ENCODE peak calls at places on chromosomes 11 and 22, in nine cellular contexts. One of them, this sample, is unnamed.

GRCh38 chr11:132456735-132457328 is 1075.5 kb downstream of the OPCML start:
- DNase-seq in CD8-positive, alpha-beta T cell: no peak
- DNase-seq in endodermal cell: peak
- DNase-seq in CD4-positive, alpha-beta T cell: no peak
- DNase-seq in fibroblast of pulmonary artery: no peak
- DNase-seq in fibroblast of lung: no peak
- DNase-seq in dorsolateral prefrontal cortex: no peak
- DNase-seq in tibial artery: no peak
- DNase-seq in astrocyte of the cerebellum: no peak
- DNase-seq in this sample: no peak

GRCh38 chr11:74948546-74948897 is 369 bp downstream of the XRRA1 start:
- DNase-seq in CD8-positive, alpha-beta T cell: no peak
- DNase-seq in endodermal cell: no peak
- DNase-seq in CD4-positive, alpha-beta T cell: no peak
- DNase-seq in fibroblast of pulmonary artery: peak
- DNase-seq in fibroblast of lung: peak
- DNase-seq in dorsolateral prefrontal cortex: no peak
- DNase-seq in tibial artery: no peak
- DNase-seq in astrocyte of the cerebellum: no peak
- DNase-seq in this sample: no peak

GRCh38 chr11:34243620-34244493 is 114.0 kb downstream of the ABTB2 start:
- DNase-seq in CD8-positive, alpha-beta T cell: no peak
- DNase-seq in endodermal cell: peak
- DNase-seq in CD4-positive, alpha-beta T cell: no peak
- DNase-seq in fibroblast of pulmonary artery: peak
- DNase-seq in fibroblast of lung: peak
- DNase-seq in dorsolateral prefrontal cortex: no peak
- DNase-seq in tibial artery: no peak
- DNase-seq in astrocyte of the cerebellum: peak
- DNase-seq in this sample: no peak

GRCh38 chr11:109993786-109994185 is 99.4 kb upstream of the ZC3H12C start:
- DNase-seq in CD8-positive, alpha-beta T cell: no peak
- DNase-seq in endodermal cell: no peak
- DNase-seq in CD4-positive, alpha-beta T cell: no peak
- DNase-seq in fibroblast of pulmonary artery: peak
- DNase-seq in fibroblast of lung: peak
- DNase-seq in dorsolateral prefrontal cortex: no peak
- DNase-seq in tibial artery: no peak
- DNase-seq in astrocyte of the cerebellum: peak
- DNase-seq in this sample: no peak

GRCh38 chr22:43014876-43015676 is at the start of gene PACSIN2:
- DNase-seq in CD8-positive, alpha-beta T cell: peak
- DNase-seq in endodermal cell: peak
- DNase-seq in CD4-positive, alpha-beta T cell: peak
- DNase-seq in fibroblast of pulmonary artery: peak
- DNase-seq in fibroblast of lung: peak
- DNase-seq in dorsolateral prefrontal cortex: peak
- DNase-seq in tibial artery: peak
- DNase-seq in astrocyte of the cerebellum: peak
- DNase-seq in this sample: peak

GRCh38 chr11:64053699-64054098 is 18.0 kb downstream of the FLRT1 start:
- DNase-seq in CD8-positive, alpha-beta T cell: no peak
- DNase-seq in endodermal cell: peak
- DNase-seq in CD4-positive, alpha-beta T cell: no peak
- DNase-seq in fibroblast of pulmonary artery: no peak
- DNase-seq in fibroblast of lung: no peak
- DNase-seq in dorsolateral prefrontal cortex: no peak
- DNase-seq in tibial artery: no peak
- DNase-seq in astrocyte of the cerebellum: no peak
- DNase-seq in this sample: no peak

GRCh38 chr11:71067753-71068152 is 184.6 kb downstream of the SHANK2 start:
- DNase-seq in CD8-positive, alpha-beta T cell: no peak
- DNase-seq in endodermal cell: no peak
- DNase-seq in CD4-positive, alpha-beta T cell: no peak
- DNase-seq in fibroblast of pulmonary artery: no peak
- DNase-seq in fibroblast of lung: no peak
- DNase-seq in dorsolateral prefrontal cortex: no peak
- DNase-seq in tibial artery: no peak
- DNase-seq in astrocyte of the cerebellum: no peak
- DNase-seq in this sample: no peak

GRCh38 chr22:36386900-36387663 is 685 bp downstream of the MYH9 start:
- DNase-seq in CD8-positive, alpha-beta T cell: no peak
- DNase-seq in endodermal cell: peak
- DNase-seq in CD4-positive, alpha-beta T cell: peak
- DNase-seq in fibroblast of pulmonary artery: no peak
- DNase-seq in fibroblast of lung: peak
- DNase-seq in dorsolateral prefrontal cortex: no peak
- DNase-seq in tibial artery: peak
- DNase-seq in astrocyte of the cerebellum: no peak
- DNase-seq in this sample: peak

GRCh38 chr11:44223261-44223660 is 86.7 kb downstream of the ALX4 start:
- DNase-seq in CD8-positive, alpha-beta T cell: no peak
- DNase-seq in endodermal cell: no peak
- DNase-seq in CD4-positive, alpha-beta T cell: no peak
- DNase-seq in fibroblast of pulmonary artery: peak
- DNase-seq in fibroblast of lung: peak
- DNase-seq in dorsolateral prefrontal cortex: no peak
- DNase-seq in tibial artery: no peak
- DNase-seq in astrocyte of the cerebellum: no peak
- DNase-seq in this sample: no peak

GRCh38 chr11:7690648-7691047 is 15.6 kb downstream of the OVCH2 start:
- DNase-seq in CD8-positive, alpha-beta T cell: no peak
- DNase-seq in endodermal cell: no peak
- DNase-seq in CD4-positive, alpha-beta T cell: no peak
- DNase-seq in fibroblast of pulmonary artery: no peak
- DNase-seq in fibroblast of lung: no peak
- DNase-seq in dorsolateral prefrontal cortex: no peak
- DNase-seq in tibial artery: no peak
- DNase-seq in astrocyte of the cerebellum: no peak
- DNase-seq in this sample: no peak

GRCh38 chr11:7686761-7687160 is 13.5 kb upstream of the CYB5R2 start:
- DNase-seq in CD8-positive, alpha-beta T cell: no peak
- DNase-seq in endodermal cell: no peak
- DNase-seq in CD4-positive, alpha-beta T cell: no peak
- DNase-seq in fibroblast of pulmonary artery: no peak
- DNase-seq in fibroblast of lung: no peak
- DNase-seq in dorsolateral prefrontal cortex: no peak
- DNase-seq in tibial artery: no peak
- DNase-seq in astrocyte of the cerebellum: no peak
- DNase-seq in this sample: no peak

GRCh38 chr11:7687386-7687785 is 14.1 kb upstream of the CYB5R2 start:
- DNase-seq in CD8-positive, alpha-beta T cell: no peak
- DNase-seq in endodermal cell: no peak
- DNase-seq in CD4-positive, alpha-beta T cell: no peak
- DNase-seq in fibroblast of pulmonary artery: no peak
- DNase-seq in fibroblast of lung: no peak
- DNase-seq in dorsolateral prefrontal cortex: no peak
- DNase-seq in tibial artery: no peak
- DNase-seq in astrocyte of the cerebellum: no peak
- DNase-seq in this sample: no peak

GRCh38 chr11:7689239-7689638 is 15.9 kb upstream of the CYB5R2 start:
- DNase-seq in CD8-positive, alpha-beta T cell: no peak
- DNase-seq in endodermal cell: no peak
- DNase-seq in CD4-positive, alpha-beta T cell: no peak
- DNase-seq in fibroblast of pulmonary artery: no peak
- DNase-seq in fibroblast of lung: no peak
- DNase-seq in dorsolateral prefrontal cortex: no peak
- DNase-seq in tibial artery: no peak
- DNase-seq in astrocyte of the cerebellum: no peak
- DNase-seq in this sample: no peak

GRCh38 chr11:7688238-7688826 is 15.0 kb upstream of the CYB5R2 start:
- DNase-seq in CD8-positive, alpha-beta T cell: no peak
- DNase-seq in endodermal cell: no peak
- DNase-seq in CD4-positive, alpha-beta T cell: no peak
- DNase-seq in fibroblast of pulmonary artery: peak
- DNase-seq in fibroblast of lung: peak
- DNase-seq in dorsolateral prefrontal cortex: no peak
- DNase-seq in tibial artery: no peak
- DNase-seq in astrocyte of the cerebellum: peak
- DNase-seq in this sample: no peak
- TF ChIP-seq CTCF in CD8-positive, alpha-beta T cell: peak
- TF ChIP-seq CTCF in endodermal cell: peak
- TF ChIP-seq CTCF in CD4-positive, alpha-beta T cell: peak
- TF ChIP-seq CTCF in fibroblast of pulmonary artery: peak
- TF ChIP-seq CTCF in fibroblast of lung: peak
- TF ChIP-seq CTCF in dorsolateral prefrontal cortex: peak
- TF ChIP-seq CTCF in tibial artery: peak
- TF ChIP-seq CTCF in astrocyte of the cerebellum: peak
- TF ChIP-seq CTCF in this sample: peak

GRCh38 chr22:31151872-31152271 is 8.1 kb upstream of the RNF185 start:
- DNase-seq in CD8-positive, alpha-beta T cell: no peak
- DNase-seq in endodermal cell: no peak
- DNase-seq in CD4-positive, alpha-beta T cell: no peak
- DNase-seq in fibroblast of pulmonary artery: no peak
- DNase-seq in fibroblast of lung: no peak
- DNase-seq in dorsolateral prefrontal cortex: no peak
- DNase-seq in tibial artery: no peak
- DNase-seq in astrocyte of the cerebellum: no peak
- DNase-seq in this sample: no peak

GRCh38 chr22:31153357-31153756 is 6.6 kb upstream of the RNF185 start:
- DNase-seq in CD8-positive, alpha-beta T cell: no peak
- DNase-seq in endodermal cell: no peak
- DNase-seq in CD4-positive, alpha-beta T cell: no peak
- DNase-seq in fibroblast of pulmonary artery: no peak
- DNase-seq in fibroblast of lung: no peak
- DNase-seq in dorsolateral prefrontal cortex: no peak
- DNase-seq in tibial artery: no peak
- DNase-seq in astrocyte of the cerebellum: no peak
- DNase-seq in this sample: no peak

GRCh38 chr22:31148953-31149627 is 8.8 kb upstream of the PLA2G3 start:
- DNase-seq in CD8-positive, alpha-beta T cell: no peak
- DNase-seq in endodermal cell: peak
- DNase-seq in CD4-positive, alpha-beta T cell: peak
- DNase-seq in fibroblast of pulmonary artery: peak
- DNase-seq in fibroblast of lung: peak
- DNase-seq in dorsolateral prefrontal cortex: peak
- DNase-seq in tibial artery: peak
- DNase-seq in astrocyte of the cerebellum: peak
- DNase-seq in this sample: no peak

GRCh38 chr22:31148516-31148915 is 8.2 kb upstream of the PLA2G3 start:
- DNase-seq in CD8-positive, alpha-beta T cell: no peak
- DNase-seq in endodermal cell: no peak
- DNase-seq in CD4-positive, alpha-beta T cell: no peak
- DNase-seq in fibroblast of pulmonary artery: peak
- DNase-seq in fibroblast of lung: peak
- DNase-seq in dorsolateral prefrontal cortex: no peak
- DNase-seq in tibial artery: peak
- DNase-seq in astrocyte of the cerebellum: no peak
- DNase-seq in this sample: no peak

DNA sequence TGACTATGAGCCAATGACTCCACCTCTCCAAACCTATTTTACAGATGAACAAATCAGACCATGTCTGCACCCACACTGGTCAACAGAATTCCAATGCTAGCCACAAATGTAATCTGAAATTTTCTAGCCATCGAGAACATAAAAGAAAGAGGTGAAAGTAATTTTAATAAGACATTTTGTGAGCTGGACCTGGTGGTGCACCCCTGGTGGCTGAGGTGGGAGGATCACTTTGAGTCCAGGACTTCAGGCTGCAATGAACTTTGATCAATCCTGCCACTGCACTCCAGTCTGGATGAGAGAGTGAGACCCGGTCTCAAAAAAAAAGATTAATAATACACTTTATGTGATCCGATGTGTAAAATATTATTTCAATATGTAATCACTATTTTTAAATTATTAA is 9.4 kb upstream of the RNF185 start:
- DNase-seq in CD8-positive, alpha-beta T cell: no peak
- DNase-seq in endodermal cell: no peak
- DNase-seq in CD4-positive, alpha-beta T cell: no peak
- DNase-seq in fibroblast of pulmonary artery: no peak
- DNase-seq in fibroblast of lung: no peak
- DNase-seq in dorsolateral prefrontal cortex: no peak
- DNase-seq in tibial artery: no peak
- DNase-seq in astrocyte of the cerebellum: no peak
- DNase-seq in this sample: no peak
- TF ChIP-seq CTCF in CD8-positive, alpha-beta T cell: no peak
- TF ChIP-seq CTCF in endodermal cell: peak
- TF ChIP-seq CTCF in CD4-positive, alpha-beta T cell: no peak
- TF ChIP-seq CTCF in fibroblast of pulmonary artery: peak
- TF ChIP-seq CTCF in fibroblast of lung: peak
- TF ChIP-seq CTCF in dorsolateral prefrontal cortex: no peak
- TF ChIP-seq CTCF in tibial artery: no peak
- TF ChIP-seq CTCF in astrocyte of the cerebellum: peak
- TF ChIP-seq CTCF in this sample: peak

GRCh38 chr11:41431784-41432183 is 27.7 kb downstream of the LRRC4C start:
- DNase-seq in CD8-positive, alpha-beta T cell: no peak
- DNase-seq in endodermal cell: peak
- DNase-seq in CD4-positive, alpha-beta T cell: no peak
- DNase-seq in fibroblast of pulmonary artery: no peak
- DNase-seq in fibroblast of lung: no peak
- DNase-seq in dorsolateral prefrontal cortex: no peak
- DNase-seq in tibial artery: no peak
- DNase-seq in astrocyte of the cerebellum: no peak
- DNase-seq in this sample: no peak
- TF ChIP-seq CTCF in CD8-positive, alpha-beta T cell: no peak
- TF ChIP-seq CTCF in endodermal cell: peak
- TF ChIP-seq CTCF in CD4-positive, alpha-beta T cell: no peak
- TF ChIP-seq CTCF in fibroblast of pulmonary artery: peak
- TF ChIP-seq CTCF in fibroblast of lung: no peak
- TF ChIP-seq CTCF in dorsolateral prefrontal cortex: no peak
- TF ChIP-seq CTCF in tibial artery: no peak
- TF ChIP-seq CTCF in astrocyte of the cerebellum: peak
- TF ChIP-seq CTCF in this sample: no peak

DNA sequence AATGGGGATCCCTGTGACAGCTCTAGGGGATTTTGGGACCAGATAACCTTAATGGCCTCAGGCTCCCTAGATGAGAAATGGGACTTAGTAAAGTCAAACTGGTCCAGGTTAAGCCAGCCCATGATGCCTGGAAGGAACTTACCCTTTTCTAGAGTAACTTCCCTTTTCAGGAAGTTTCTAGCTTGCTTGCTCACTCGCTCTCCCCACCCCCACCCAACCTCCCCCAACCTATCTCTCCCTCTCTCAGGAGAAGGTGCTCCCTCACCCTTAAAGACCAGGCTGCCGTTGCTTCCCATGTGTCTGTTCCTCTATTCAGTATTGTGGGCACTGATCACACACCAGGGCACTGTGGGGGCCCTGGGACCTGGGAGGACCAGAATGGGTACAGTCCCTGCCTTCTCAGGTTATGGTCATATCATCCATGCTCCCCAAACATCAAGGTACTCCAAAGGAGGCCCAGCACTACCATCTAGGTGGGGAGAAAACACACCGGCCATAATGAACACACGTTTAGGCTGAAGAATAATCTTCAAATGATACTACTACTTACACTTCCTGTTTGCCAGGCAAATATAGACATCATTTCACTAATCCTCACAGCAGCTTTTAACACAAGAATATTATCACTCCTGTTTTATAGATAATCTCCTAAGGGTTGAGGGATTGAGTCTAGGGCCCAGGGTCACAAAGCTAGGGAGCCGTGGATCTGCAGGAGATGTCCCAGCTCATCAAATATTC is 18.2 kb downstream of the KCNQ1OT1 start:
- DNase-seq in CD8-positive, alpha-beta T cell: no peak
- DNase-seq in endodermal cell: peak
- DNase-seq in CD4-positive, alpha-beta T cell: no peak
- DNase-seq in fibroblast of pulmonary artery: no peak
- DNase-seq in fibroblast of lung: no peak
- DNase-seq in dorsolateral prefrontal cortex: peak
- DNase-seq in tibial artery: peak
- DNase-seq in astrocyte of the cerebellum: no peak
- DNase-seq in this sample: no peak
- TF ChIP-seq CTCF in CD8-positive, alpha-beta T cell: no peak
- TF ChIP-seq CTCF in endodermal cell: no peak
- TF ChIP-seq CTCF in CD4-positive, alpha-beta T cell: no peak
- TF ChIP-seq CTCF in fibroblast of pulmonary artery: no peak
- TF ChIP-seq CTCF in fibroblast of lung: no peak
- TF ChIP-seq CTCF in dorsolateral prefrontal cortex: no peak
- TF ChIP-seq CTCF in tibial artery: no peak
- TF ChIP-seq CTCF in astrocyte of the cerebellum: no peak
- TF ChIP-seq CTCF in this sample: no peak